ENCODE peak calls at places on chromosomes 6 and 20, in six cellular contexts. V is left cardiac atrium, L is NCI-H460, G is glutamatergic neuron, K is T-helper 2 cell, B is NCI-H226. W is an unnamed sample.

GRCh38 chr6:36577298-36577697 is 16.9 kb upstream of the SRSF3 start:
- DNase-seq in V (no peak), B (peak), L (peak), G (no peak), K (no peak), W (peak)

GRCh38 chr6:16730720-16731502 is 30.3 kb downstream of the ATXN1 start:
- DNase-seq in G (no peak), L (no peak), B (no peak), V (no peak), K (no peak), W (no peak)

GRCh38 chr6:111757342-111757741 is 115.9 kb downstream of the FYN start:
- DNase-seq in G (no peak), V (no peak), K (no peak), L (no peak), B (peak), W (no peak)

GRCh38 chr6:142561511-142562265 is 259.9 kb downstream of the ADGRG6 start:
- DNase-seq in L (no peak), B (no peak), V (no peak), K (no peak), G (no peak), W (no peak)

GRCh38 chr6:26311012-26311384 is 54.0 kb upstream of the BTN3A2 start:
- DNase-seq in K (no peak), G (no peak), B (peak), V (no peak), L (no peak), W (no peak)

GRCh38 chr20:62824476-62825287 is 7.8 kb downstream of the COL9A3 start:
- DNase-seq in V (no peak), G (peak), B (no peak), K (peak), L (no peak), W (peak)

GRCh38 chr20:25274891-25275812 is 27.3 kb downstream of the PYGB start:
- DNase-seq in K (no peak), G (peak), B (no peak), V (peak), L (no peak), W (no peak)

GRCh38 chr6:155418017-155418749 is 37.5 kb downstream of the NOX3 start:
- DNase-seq in K (peak), G (no peak), V (peak), B (peak), L (peak), W (peak)

GRCh38 chr6:27825025-27825823 is 87.0 kb downstream of the OR2B2 start:
- DNase-seq in B (no peak), V (no peak), L (no peak), K (no peak), G (no peak), W (no peak)

GRCh38 chr6:154951400-154952200 is 43.5 kb upstream of the TIAM2 start:
- DNase-seq in V (no peak), G (no peak), K (no peak), L (no peak), B (no peak), W (no peak)

GRCh38 chr20:4375881-4376280 is 345.8 kb upstream of the PRND start:
- DNase-seq in V (no peak), L (no peak), K (no peak), B (no peak), G (no peak), W (no peak)

GRCh38 chr20:44079968-44080560 is 106.9 kb downstream of the JPH2 start:
- DNase-seq in V (no peak), K (no peak), L (no peak), G (no peak), B (peak), W (no peak)

GRCh38 chr6:42929928-42930360 is 664 bp downstream of the CNPY3 start:
- DNase-seq in G (no peak), K (peak), V (peak), B (peak), L (no peak), W (peak)